ENCODE peak calls at places on chromosomes 7 and 10, in five cellular contexts. E, A, L, P and Q are unnamed samples.

GRCh38 chr7:100568176-100568935 is 5.3 kb downstream of the SAP25 start:
- DNase-seq in A (no peak), E (no peak), L (peak; percentile 22), P (no peak), Q (no peak)

GRCh38 chr10:122170802-122171201 is 100.3 kb upstream of the BTBD16 start:
- DNase-seq in A (peak; percentile 49), P (no peak), L (no peak), E (no peak), Q (no peak)

GRCh38 chr10:56763090-56763489 is 402.0 kb upstream of the ZWINT start:
- DNase-seq in L (no peak), P (no peak), E (no peak), A (no peak), Q (no peak)

GRCh38 chr10:79246606-79247275 is 100.5 kb upstream of the PPIF start:
- DNase-seq in A (peak; percentile 42), L (no peak), E (no peak), P (no peak), Q (no peak)

GRCh38 chr7:15580604-15581351 is 19.0 kb upstream of the AGMO start:
- DNase-seq in L (no peak), P (no peak), A (no peak), E (no peak), Q (no peak)

GRCh38 chr10:86642499-86642898 is 11.8 kb upstream of the OPN4 start:
- DNase-seq in P (no peak), A (no peak), E (no peak), L (no peak), Q (peak; percentile 86)

GRCh38 chr7:102897856-102898531 is 14.8 kb upstream of the LRRC17 start:
- DNase-seq in P (no peak), L (no peak), A (no peak), E (no peak), Q (no peak)

GRCh38 chr7:76216683-76217082 is 15.0 kb downstream of the SRRM3 start:
- DNase-seq in P (no peak), L (no peak), E (no peak), A (no peak), Q (no peak)

GRCh38 chr10:3532644-3533043 is 252.4 kb downstream of the KLF6 start:
- DNase-seq in A (no peak), P (no peak), E (no peak), L (no peak), Q (no peak)

GRCh38 chr7:26856481-26856880 is 7.9 kb downstream of the SKAP2 start:
- DNase-seq in L (no peak), E (no peak), A (no peak), P (no peak), Q (no peak)

GRCh38 chr7:50832744-50833143 is 50.0 kb upstream of the GRB10 start:
- DNase-seq in L (no peak), A (no peak), P (peak; percentile 8), E (no peak), Q (no peak)

GRCh38 chr10:103540722-103541121 is 47.2 kb downstream of the NEURL1 start:
- DNase-seq in P (no peak), L (no peak), E (no peak), A (no peak), Q (no peak)

GRCh38 chr7:3272691-3273141 is 28.3 kb upstream of the SDK1 start:
- DNase-seq in E (peak; percentile 37), A (no peak), P (no peak), L (no peak), Q (no peak)

GRCh38 chr10:131905603-131906268 is 4.9 kb downstream of the PPP2R2D start:
- DNase-seq in E (no peak), A (no peak), P (no peak), L (peak; percentile 73), Q (no peak)

GRCh38 chr10:103812431-103812830 is 42.9 kb downstream of the SH3PXD2A start:
- DNase-seq in P (no peak), A (peak; percentile 49), L (no peak), E (no peak), Q (no peak)

GRCh38 chr10:56646301-56646700 is 285.2 kb upstream of the ZWINT start:
- DNase-seq in E (no peak), P (no peak), L (no peak), A (no peak), Q (no peak)

GRCh38 chr7:111796671-111797070 is 234.4 kb upstream of the IMMP2L start:
- DNase-seq in E (no peak), P (peak; percentile 7), L (no peak), A (no peak), Q (no peak)